ENCODE peak calls at places on chromosomes 16 and 17, in nine cellular contexts. T, X, P, R, B, K, W, Q and C are unnamed samples.
A peak's percentile ranks its signal among the peaks of the same experiment; 100 is the strongest.

GRCh38 chr17:39747745-39748144 is 10.0 kb downstream of the GRB7 start:
- DNase-seq in T (no peak), X (no peak), P (peak; percentile 7), R (no peak), B (no peak), K (no peak), W (no peak), Q (no peak), C (no peak)

GRCh38 chr17:38550661-38551060 is 55.1 kb downstream of the SRCIN1 start:
- DNase-seq in T (peak; percentile 74), X (peak; percentile 76), P (peak; percentile 36), R (no peak), B (no peak), K (no peak), W (no peak), Q (no peak), C (peak; percentile 56)

GRCh38 chr17:4490109-4490591 is 8.5 kb upstream of the SPNS2 start:
- DNase-seq in T (no peak), X (no peak), P (no peak), R (no peak), B (no peak), K (no peak), W (no peak), Q (no peak), C (no peak)

GRCh38 chr16:74761665-74762064 is 13.0 kb downstream of the FA2H start:
- DNase-seq in T (no peak), X (no peak), P (no peak), R (no peak), B (no peak), K (no peak), W (no peak), Q (no peak), C (no peak)

GRCh38 chr17:65228734-65229390 is 91.7 kb downstream of the RGS9 start:
- DNase-seq in T (no peak), X (no peak), P (no peak), R (no peak), B (no peak), K (peak; percentile 61), W (no peak), Q (no peak), C (no peak)

GRCh38 chr16:1013593-1013900 is 32.0 kb downstream of the SOX8 start:
- DNase-seq in T (no peak), X (no peak), P (no peak), R (no peak), B (no peak), K (no peak), W (no peak), Q (no peak), C (no peak)

GRCh38 chr16:75239463-75240122 is 11.8 kb downstream of the BCAR1 start:
- DNase-seq in T (no peak), X (peak; percentile 65), P (no peak), R (no peak), B (peak; percentile 46), K (no peak), W (peak; percentile 50), Q (no peak), C (no peak)

GRCh38 chr17:3788200-3788599 is 12.8 kb downstream of the ITGAE start:
- DNase-seq in T (no peak), X (no peak), P (no peak), R (no peak), B (no peak), K (no peak), W (no peak), Q (no peak), C (no peak)

GRCh38 chr16:8863594-8864424 is 5.0 kb downstream of the CARHSP1 start:
- DNase-seq in T (peak; percentile 87), X (no peak), P (peak; percentile 87), R (peak; percentile 33), B (no peak), K (peak; percentile 90), W (peak; percentile 71), Q (no peak), C (peak; percentile 54)

GRCh38 chr16:20385844-20386832 is 18.4 kb downstream of the PDILT start:
- DNase-seq in T (peak; percentile 89), X (peak; percentile 69), P (peak; percentile 91), R (peak; percentile 55), B (peak; percentile 63), K (peak; percentile 78), W (peak; percentile 72), Q (peak; percentile 6), C (peak; percentile 62)

GRCh38 chr16:9955677-9956076 is 226.6 kb downstream of the GRIN2A start:
- DNase-seq in T (no peak), X (no peak), P (no peak), R (no peak), B (no peak), K (no peak), W (no peak), Q (no peak), C (no peak)

GRCh38 chr17:21676281-21677111 is 15.8 kb upstream of the KCNJ18 start:
- DNase-seq in T (no peak), X (no peak), P (no peak), R (no peak), B (no peak), K (no peak), W (no peak), Q (no peak), C (no peak)
- H3K9me3 ChIP-seq in T (peaks cover 9% of the 10 kb centered on the region), X (no peaks in the 10 kb centered on the region), P (no peaks in the 10 kb centered on the region), R (no peaks in the 10 kb centered on the region), B (no peaks in the 10 kb centered on the region), K (no peaks in the 10 kb centered on the region), W (no peaks in the 10 kb centered on the region), Q (peaks cover 81% of the 10 kb centered on the region), C (no peaks in the 10 kb centered on the region)

DNA sequence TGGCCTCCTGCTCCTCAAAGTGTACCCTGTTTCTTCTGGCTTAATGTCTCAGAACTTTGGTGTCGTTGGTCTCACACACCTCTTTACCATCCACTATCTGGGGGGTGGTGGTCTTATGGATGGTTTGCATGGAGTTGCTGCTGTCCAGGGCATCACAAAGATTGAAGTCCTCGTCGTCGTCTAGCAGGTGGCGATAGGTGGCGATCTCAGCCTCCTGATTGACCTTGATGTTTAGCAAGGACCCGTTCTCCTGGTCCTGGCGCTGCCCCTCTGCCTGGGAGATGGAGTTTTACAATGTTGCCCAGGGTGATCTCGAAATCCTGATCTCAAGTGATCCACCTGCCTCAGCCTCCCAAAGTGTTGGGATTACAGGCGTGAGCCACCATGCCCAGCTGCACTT is 31.1 kb upstream of the HELZ start:
- DNase-seq in T (no peak), X (no peak), P (no peak), R (no peak), B (no peak), K (no peak), W (no peak), Q (no peak), C (no peak)
- TF ChIP-seq CTCF in T (no peak), X (no peak), P (no peak), R (no peak), B (no peak), K (peak; percentile 19), W (no peak), Q (no peak), C (no peak)

DNA sequence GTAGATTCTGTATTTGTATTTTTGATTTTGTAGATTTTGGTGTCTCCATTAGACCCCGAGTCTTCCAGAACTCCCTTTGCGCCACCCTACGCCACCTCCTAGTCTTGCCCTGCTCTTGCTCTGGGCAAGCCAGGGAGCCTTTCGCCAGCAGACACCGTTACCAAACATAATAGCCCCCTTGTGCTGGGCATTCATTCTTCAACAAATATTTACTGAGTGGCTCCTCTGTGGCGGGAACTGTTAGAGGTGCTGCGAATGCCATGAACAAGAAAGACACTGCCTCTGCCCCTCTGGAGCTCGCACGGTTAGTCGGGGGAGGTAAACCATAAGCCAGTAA is 841 bp upstream of the GPT2 start:
- DNase-seq in T (no peak), X (no peak), P (no peak), R (no peak), B (no peak), K (peak; percentile 9), W (no peak), Q (no peak), C (no peak)
- H3K9me3 ChIP-seq in T (no peaks in the 10 kb centered on the region), X (no peaks in the 10 kb centered on the region), P (no peaks in the 10 kb centered on the region), R (no peaks in the 10 kb centered on the region), B (no peaks in the 10 kb centered on the region), K (no peaks in the 10 kb centered on the region), W (no peaks in the 10 kb centered on the region), Q (no peaks in the 10 kb centered on the region), C (no peaks in the 10 kb centered on the region)

GRCh38 chr16:62041401-62041800 is 5.2 kb upstream of the CDH8 start:
- DNase-seq in T (no peak), X (no peak), P (no peak), R (no peak), B (no peak), K (peak; percentile 69), W (no peak), Q (no peak), C (no peak)
- TF ChIP-seq CTCF in T (no peak), X (peak; percentile 48), P (peak; percentile 4), R (no peak), B (no peak), K (peak; percentile 71), W (no peak), Q (no peak), C (peak; percentile 23)